ENCODE peak calls at places on chromosomes 11 and 22, in eight cellular contexts. J, N, U, C, Z, T, P and H are unnamed samples.

GRCh38 chr22:44664149-44664548 is 37.9 kb upstream of the PRR5 start:
- DNase-seq in J (no peak), N (peak), U (no peak), C (no peak), Z (peak), T (no peak), P (no peak), H (no peak)

GRCh38 chr11:118790357-118791014 is 478 bp downstream of the DDX6 start:
- DNase-seq in J (peak), N (peak), U (peak), C (no peak), Z (peak), T (peak), P (no peak), H (no peak)

GRCh38 chr22:50432131-50432870 is 42.5 kb downstream of the SBF1 start:
- DNase-seq in J (no peak), N (no peak), U (no peak), C (no peak), Z (no peak), T (no peak), P (no peak), H (no peak)

GRCh38 chr22:20192293-20192971 is 41.6 kb upstream of the CCDC188 start:
- DNase-seq in J (no peak), N (no peak), U (no peak), C (no peak), Z (no peak), T (no peak), P (no peak), H (no peak)

GRCh38 chr22:20656516-20656901 is 117.4 kb upstream of the SERPIND1 start:
- DNase-seq in J (no peak), N (no peak), U (no peak), C (no peak), Z (no peak), T (no peak), P (no peak), H (no peak)

GRCh38 chr11:128759597-128759996 is 65.7 kb downstream of the FLI1 start:
- DNase-seq in J (no peak), N (no peak), U (no peak), C (no peak), Z (peak), T (no peak), P (no peak), H (no peak)

GRCh38 chr11:8913961-8914660 is 3.1 kb downstream of the AKIP1 start:
- DNase-seq in J (no peak), N (peak), U (no peak), C (no peak), Z (peak), T (no peak), P (no peak), H (peak)

GRCh38 chr22:20093437-20093836 is 13.4 kb downstream of the DGCR8 start:
- DNase-seq in J (no peak), N (no peak), U (peak), C (no peak), Z (no peak), T (no peak), P (no peak), H (no peak)

GRCh38 chr11:63840356-63841060 is 1.6 kb downstream of the MARK2 start:
- DNase-seq in J (no peak), N (no peak), U (no peak), C (no peak), Z (no peak), T (no peak), P (no peak), H (no peak)

GRCh38 chr11:44416776-44417175 is 106.8 kb upstream of the ALX4 start:
- DNase-seq in J (no peak), N (no peak), U (no peak), C (no peak), Z (peak), T (no peak), P (no peak), H (no peak)

GRCh38 chr11:69896250-69896649 is 77.0 kb upstream of the FGF3 start:
- DNase-seq in J (no peak), N (no peak), U (no peak), C (no peak), Z (no peak), T (no peak), P (no peak), H (no peak)

GRCh38 chr11:11816511-11817319 is 25.1 kb upstream of the USP47 start:
- DNase-seq in J (no peak), N (no peak), U (no peak), C (peak), Z (no peak), T (no peak), P (no peak), H (no peak)

GRCh38 chr11:206516-207212 is 535 bp downstream of the BET1L start:
- DNase-seq in J (no peak), N (no peak), U (no peak), C (no peak), Z (peak), T (no peak), P (no peak), H (peak)

GRCh38 chr22:38300197-38300945 is 16.9 kb downstream of the CSNK1E start:
- DNase-seq in J (no peak), N (no peak), U (no peak), C (no peak), Z (no peak), T (no peak), P (no peak), H (no peak)

GRCh38 chr22:29782061-29782845 is 15.1 kb downstream of the UQCR10 start:
- DNase-seq in J (no peak), N (peak), U (no peak), C (no peak), Z (peak), T (no peak), P (no peak), H (no peak)

GRCh38 chr11:46896719-46897406 is 21.5 kb downstream of the LRP4 start:
- DNase-seq in J (no peak), N (no peak), U (no peak), C (no peak), Z (peak), T (peak), P (no peak), H (peak)

GRCh38 chr22:25990940-25991339 is 178.3 kb upstream of the SEZ6L start:
- DNase-seq in J (no peak), N (no peak), U (no peak), C (no peak), Z (no peak), T (no peak), P (no peak), H (no peak)

GRCh38 chr11:130180491-130180890 is 20.9 kb downstream of the ST14 start:
- DNase-seq in J (no peak), N (no peak), U (no peak), C (no peak), Z (peak), T (no peak), P (no peak), H (no peak)

GRCh38 chr11:29025001-29025400 is 916.8 kb downstream of the METTL15 start:
- DNase-seq in J (no peak), N (no peak), U (no peak), C (no peak), Z (peak), T (no peak), P (no peak), H (no peak)

GRCh38 chr11:110185599-110185998 is 92.4 kb downstream of the ZC3H12C start:
- DNase-seq in J (no peak), N (no peak), U (no peak), C (no peak), Z (no peak), T (no peak), P (no peak), H (no peak)

GRCh38 chr11:2462986-2463765 is 18.4 kb downstream of the KCNQ1 start:
- DNase-seq in J (no peak), N (no peak), U (no peak), C (no peak), Z (peak), T (no peak), P (no peak), H (no peak)

GRCh38 chr22:43408009-43408408 is 3.8 kb upstream of the MPPED1 start:
- DNase-seq in J (no peak), N (no peak), U (no peak), C (no peak), Z (no peak), T (no peak), P (no peak), H (no peak)

GRCh38 chr11:112965601-112966125 is 4.4 kb downstream of the NCAM1 start:
- DNase-seq in J (no peak), N (no peak), U (no peak), C (no peak), Z (no peak), T (no peak), P (no peak), H (no peak)

GRCh38 chr22:18023509-18024275 is 669 bp downstream of the MICAL3 start:
- DNase-seq in J (no peak), N (peak), U (peak), C (no peak), Z (peak), T (peak), P (peak), H (peak)

GRCh38 chr22:38531251-38531956 is 25.3 kb upstream of the DDX17 start:
- DNase-seq in J (no peak), N (no peak), U (no peak), C (no peak), Z (no peak), T (no peak), P (no peak), H (no peak)

GRCh38 chr11:93330446-93330984 is at the start of gene DEUP1:
- DNase-seq in J (peak), N (peak), U (no peak), C (no peak), Z (peak), T (no peak), P (no peak), H (no peak)

GRCh38 chr22:43270314-43270908 is 72.8 kb downstream of the SCUBE1 start:
- DNase-seq in J (no peak), N (no peak), U (no peak), C (no peak), Z (no peak), T (no peak), P (no peak), H (peak)

GRCh38 chr11:117868815-117869642 is 7.4 kb downstream of the FXYD6 start:
- DNase-seq in J (peak), N (no peak), U (no peak), C (no peak), Z (no peak), T (no peak), P (no peak), H (no peak)

GRCh38 chr11:28169816-28170215 is 61.6 kb downstream of the METTL15 start:
- DNase-seq in J (no peak), N (no peak), U (no peak), C (peak), Z (peak), T (no peak), P (no peak), H (no peak)